ENCODE peak calls at places on chromosome 16, in five cellular contexts. One of them, this sample, is unnamed.

GRCh38 chr16:57147381-57148191 is 38.3 kb downstream of the PSME3IP1 start:
- DNase-seq in mucosa of descending colon: no peak
- DNase-seq in IMR-90: peak
- DNase-seq in stimulated activated CD8-positive, alpha-beta memory T cell treated with anti-CD3 and anti-CD28 coated beads, Interleukin-7, amount 100 ng/mL, for 1 hour: no peak
- DNase-seq in ACHN: no peak
- DNase-seq in this sample: no peak

GRCh38 chr16:80198265-80198994 is 342.4 kb upstream of the DYNLRB2 start:
- DNase-seq in mucosa of descending colon: no peak
- DNase-seq in IMR-90: peak
- DNase-seq in stimulated activated CD8-positive, alpha-beta memory T cell treated with anti-CD3 and anti-CD28 coated beads, Interleukin-7, amount 100 ng/mL, for 1 hour: no peak
- DNase-seq in ACHN: no peak
- DNase-seq in this sample: peak

GRCh38 chr16:59545666-59546065 is 811.5 kb upstream of the GOT2 start:
- DNase-seq in mucosa of descending colon: no peak
- DNase-seq in IMR-90: no peak
- DNase-seq in stimulated activated CD8-positive, alpha-beta memory T cell treated with anti-CD3 and anti-CD28 coated beads, Interleukin-7, amount 100 ng/mL, for 1 hour: no peak
- DNase-seq in ACHN: no peak
- DNase-seq in this sample: no peak

GRCh38 chr16:15606521-15607220 is 36.3 kb downstream of the MARF1 start:
- DNase-seq in mucosa of descending colon: no peak
- DNase-seq in IMR-90: no peak
- DNase-seq in stimulated activated CD8-positive, alpha-beta memory T cell treated with anti-CD3 and anti-CD28 coated beads, Interleukin-7, amount 100 ng/mL, for 1 hour: no peak
- DNase-seq in ACHN: no peak
- DNase-seq in this sample: no peak

GRCh38 chr16:54935411-54936085 is 4.9 kb downstream of the IRX5 start:
- DNase-seq in mucosa of descending colon: no peak
- DNase-seq in IMR-90: no peak
- DNase-seq in stimulated activated CD8-positive, alpha-beta memory T cell treated with anti-CD3 and anti-CD28 coated beads, Interleukin-7, amount 100 ng/mL, for 1 hour: no peak
- DNase-seq in ACHN: no peak
- DNase-seq in this sample: no peak

GRCh38 chr16:60346256-60346655 is 1612.1 kb upstream of the GOT2 start:
- DNase-seq in mucosa of descending colon: no peak
- DNase-seq in IMR-90: no peak
- DNase-seq in stimulated activated CD8-positive, alpha-beta memory T cell treated with anti-CD3 and anti-CD28 coated beads, Interleukin-7, amount 100 ng/mL, for 1 hour: no peak
- DNase-seq in ACHN: no peak
- DNase-seq in this sample: no peak

GRCh38 chr16:30054959-30055553 is 10.5 kb upstream of the ALDOA start:
- DNase-seq in mucosa of descending colon: peak
- DNase-seq in IMR-90: no peak
- DNase-seq in stimulated activated CD8-positive, alpha-beta memory T cell treated with anti-CD3 and anti-CD28 coated beads, Interleukin-7, amount 100 ng/mL, for 1 hour: no peak
- DNase-seq in ACHN: peak
- DNase-seq in this sample: no peak

GRCh38 chr16:3171855-3172593 is 16.0 kb upstream of the OR1F1 start:
- DNase-seq in mucosa of descending colon: no peak
- DNase-seq in IMR-90: peak
- DNase-seq in stimulated activated CD8-positive, alpha-beta memory T cell treated with anti-CD3 and anti-CD28 coated beads, Interleukin-7, amount 100 ng/mL, for 1 hour: no peak
- DNase-seq in ACHN: peak
- DNase-seq in this sample: no peak

GRCh38 chr16:2894231-2894630 is 11.2 kb downstream of the FLYWCH2 start:
- DNase-seq in mucosa of descending colon: no peak
- DNase-seq in IMR-90: no peak
- DNase-seq in stimulated activated CD8-positive, alpha-beta memory T cell treated with anti-CD3 and anti-CD28 coated beads, Interleukin-7, amount 100 ng/mL, for 1 hour: no peak
- DNase-seq in ACHN: no peak
- DNase-seq in this sample: no peak

GRCh38 chr16:79439866-79440265 is 160.7 kb downstream of the MAF start:
- DNase-seq in mucosa of descending colon: no peak
- DNase-seq in IMR-90: no peak
- DNase-seq in stimulated activated CD8-positive, alpha-beta memory T cell treated with anti-CD3 and anti-CD28 coated beads, Interleukin-7, amount 100 ng/mL, for 1 hour: no peak
- DNase-seq in ACHN: no peak
- DNase-seq in this sample: no peak

GRCh38 chr16:73071131-73071940 is 23.4 kb upstream of the ZFHX3 start:
- DNase-seq in mucosa of descending colon: peak
- DNase-seq in IMR-90: no peak
- DNase-seq in stimulated activated CD8-positive, alpha-beta memory T cell treated with anti-CD3 and anti-CD28 coated beads, Interleukin-7, amount 100 ng/mL, for 1 hour: no peak
- DNase-seq in ACHN: peak
- DNase-seq in this sample: peak

GRCh38 chr16:86516618-86517003 is 6.3 kb downstream of the FOXF1 start:
- DNase-seq in mucosa of descending colon: no peak
- DNase-seq in IMR-90: peak
- DNase-seq in stimulated activated CD8-positive, alpha-beta memory T cell treated with anti-CD3 and anti-CD28 coated beads, Interleukin-7, amount 100 ng/mL, for 1 hour: no peak
- DNase-seq in ACHN: no peak
- DNase-seq in this sample: no peak

GRCh38 chr16:11012841-11013240 is 68.5 kb downstream of the CLEC16A start:
- DNase-seq in mucosa of descending colon: no peak
- DNase-seq in IMR-90: no peak
- DNase-seq in stimulated activated CD8-positive, alpha-beta memory T cell treated with anti-CD3 and anti-CD28 coated beads, Interleukin-7, amount 100 ng/mL, for 1 hour: no peak
- DNase-seq in ACHN: no peak
- DNase-seq in this sample: no peak

GRCh38 chr16:46729326-46729995 is 18.7 kb downstream of the MYLK3 start:
- DNase-seq in mucosa of descending colon: no peak
- DNase-seq in IMR-90: no peak
- DNase-seq in stimulated activated CD8-positive, alpha-beta memory T cell treated with anti-CD3 and anti-CD28 coated beads, Interleukin-7, amount 100 ng/mL, for 1 hour: no peak
- DNase-seq in ACHN: no peak
- DNase-seq in this sample: no peak

GRCh38 chr16:17306745-17307144 is 164.0 kb downstream of the XYLT1 start:
- DNase-seq in mucosa of descending colon: no peak
- DNase-seq in IMR-90: no peak
- DNase-seq in stimulated activated CD8-positive, alpha-beta memory T cell treated with anti-CD3 and anti-CD28 coated beads, Interleukin-7, amount 100 ng/mL, for 1 hour: no peak
- DNase-seq in ACHN: no peak
- DNase-seq in this sample: no peak

GRCh38 chr16:84036982-84037425 is 5.6 kb downstream of the SLC38A8 start:
- DNase-seq in mucosa of descending colon: no peak
- DNase-seq in IMR-90: no peak
- DNase-seq in stimulated activated CD8-positive, alpha-beta memory T cell treated with anti-CD3 and anti-CD28 coated beads, Interleukin-7, amount 100 ng/mL, for 1 hour: no peak
- DNase-seq in ACHN: no peak
- DNase-seq in this sample: no peak

GRCh38 chr16:22672830-22673210 is 141.1 kb upstream of the HS3ST2 start:
- DNase-seq in mucosa of descending colon: no peak
- DNase-seq in IMR-90: no peak
- DNase-seq in stimulated activated CD8-positive, alpha-beta memory T cell treated with anti-CD3 and anti-CD28 coated beads, Interleukin-7, amount 100 ng/mL, for 1 hour: no peak
- DNase-seq in ACHN: no peak
- DNase-seq in this sample: no peak

GRCh38 chr16:53159781-53160436 is 105.1 kb downstream of the CHD9 start:
- DNase-seq in mucosa of descending colon: peak
- DNase-seq in IMR-90: peak
- DNase-seq in stimulated activated CD8-positive, alpha-beta memory T cell treated with anti-CD3 and anti-CD28 coated beads, Interleukin-7, amount 100 ng/mL, for 1 hour: no peak
- DNase-seq in ACHN: peak
- DNase-seq in this sample: peak

GRCh38 chr16:11235703-11235991 is 20.4 kb downstream of the SOCS1 start:
- DNase-seq in mucosa of descending colon: peak
- DNase-seq in IMR-90: no peak
- DNase-seq in stimulated activated CD8-positive, alpha-beta memory T cell treated with anti-CD3 and anti-CD28 coated beads, Interleukin-7, amount 100 ng/mL, for 1 hour: no peak
- DNase-seq in ACHN: no peak
- DNase-seq in this sample: no peak

GRCh38 chr16:75256871-75257343 is 5.5 kb upstream of the BCAR1 start:
- DNase-seq in mucosa of descending colon: no peak
- DNase-seq in IMR-90: peak
- DNase-seq in stimulated activated CD8-positive, alpha-beta memory T cell treated with anti-CD3 and anti-CD28 coated beads, Interleukin-7, amount 100 ng/mL, for 1 hour: no peak
- DNase-seq in ACHN: no peak
- DNase-seq in this sample: no peak

GRCh38 chr16:48444574-48444973 is 59.4 kb upstream of the SIAH1 start:
- DNase-seq in mucosa of descending colon: no peak
- DNase-seq in IMR-90: peak
- DNase-seq in stimulated activated CD8-positive, alpha-beta memory T cell treated with anti-CD3 and anti-CD28 coated beads, Interleukin-7, amount 100 ng/mL, for 1 hour: no peak
- DNase-seq in ACHN: peak
- DNase-seq in this sample: no peak

This sample was measured in NCI-H1105.